ENCODE peak calls at places on chromosomes 4 and X, in four cellular contexts. L is A549, G is GM12878, S is testis. Q is an unnamed sample.

GRCh38 chr4:83830138-83830537 is 294.2 kb downstream of the GPAT3 start:
- DNase-seq in L (no peak), G (no peak), S (no peak), Q (no peak)

GRCh38 chr4:17324431-17324830 is 187.5 kb downstream of the QDPR start:
- DNase-seq in L (no peak), G (no peak), S (peak), Q (no peak)

GRCh38 chr4:153409412-153409811 is 56.7 kb upstream of the TMEM131L start:
- DNase-seq in L (no peak), G (no peak), S (no peak), Q (no peak)

GRCh38 chr4:185552254-185552653 is 16.9 kb upstream of the PDLIM3 start:
- DNase-seq in L (no peak), G (no peak), S (no peak), Q (no peak)

GRCh38 chr4:105022811-105023667 is 123.6 kb upstream of the TET2 start:
- DNase-seq in L (no peak), G (no peak), S (no peak), Q (no peak)

GRCh38 chr4:40699648-40700047 is 50.1 kb upstream of the NSUN7 start:
- DNase-seq in L (no peak), G (no peak), S (no peak), Q (no peak)

GRCh38 chr4:168515222-168516011 is 18.6 kb downstream of the PALLD start:
- DNase-seq in L (no peak), G (no peak), S (no peak), Q (no peak)

GRCh38 chr4:35447474-35447873 is 796.8 kb downstream of the ARAP2 start:
- DNase-seq in L (no peak), G (no peak), S (no peak), Q (no peak)

GRCh38 chr4:20528508-20528907 is 171.8 kb upstream of the PACRGL start:
- DNase-seq in L (no peak), G (no peak), S (no peak), Q (no peak)

GRCh38 chr4:136741468-136741867 is 790.8 kb downstream of the PCDH18 start:
- DNase-seq in L (no peak), G (no peak), S (no peak), Q (no peak)

GRCh38 chrX:107676559-107677378 is 48.5 kb downstream of the PRPS1 start:
- DNase-seq in L (peak), G (no peak), S (peak), Q (peak)

GRCh38 chr4:38382492-38382891 is 281.5 kb upstream of the KLF3 start:
- DNase-seq in L (no peak), G (no peak), S (no peak), Q (no peak)

DNA sequence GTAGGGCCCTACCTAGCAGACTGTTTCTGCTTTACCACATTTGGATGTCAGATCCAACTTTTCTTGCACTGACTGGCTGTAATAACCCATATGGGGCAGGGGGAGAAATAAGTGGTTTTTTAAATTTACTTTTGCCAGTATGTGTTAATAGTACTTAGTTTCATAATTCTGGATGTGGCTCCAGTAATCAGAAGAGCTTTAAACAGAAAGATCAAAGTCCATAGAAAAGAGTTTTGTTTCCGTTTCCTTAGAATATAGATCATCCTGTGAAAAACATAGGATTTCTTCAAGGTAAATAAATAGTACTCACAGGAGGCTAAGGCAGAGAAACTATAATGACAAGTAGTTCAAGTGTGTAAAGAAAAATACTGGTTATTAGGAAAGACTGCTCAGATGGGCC is 85.6 kb downstream of the SLC39A8 start:
- DNase-seq in L (no peak), G (no peak), S (no peak), Q (no peak)
- TF ChIP-seq CTCF in L (no peak), G (no peak), S (no peak), Q (no peak)

GRCh38 chrX:11111038-11111851 is at the start of gene HCCS:
- DNase-seq in L (peak), G (peak), S (peak), Q (peak)
- TF ChIP-seq POLR2A in L (peak), G (peak), S (no peak), Q (peak)

GRCh38 chr4:139886798-139887197 is 221.2 kb downstream of the MGST2 start:
- DNase-seq in L (no peak), G (no peak), S (no peak), Q (no peak)
- H3K4me3 ChIP-seq in L (no peak), G (no peak), S (peak), Q (no peak)

GRCh38 chrX:9312922-9313867 is 151.7 kb upstream of the TBL1X start:
- DNase-seq in L (peak), G (no peak), S (peak), Q (peak)
- TF ChIP-seq CTCF in L (peak), G (peak), S (peak), Q (no peak)

GRCh38 chr4:145763399-145763798 is 83.5 kb downstream of the C4orf51 start:
- DNase-seq in L (no peak), G (no peak), S (no peak), Q (no peak)

GRCh38 chr4:145756244-145756643 is 76.3 kb downstream of the C4orf51 start:
- DNase-seq in L (no peak), G (no peak), S (no peak), Q (no peak)

GRCh38 chr4:145760961-145761929 is 81.3 kb downstream of the C4orf51 start:
- DNase-seq in L (no peak), G (no peak), S (no peak), Q (no peak)

GRCh38 chr4:145762719-145763118 is 82.8 kb downstream of the C4orf51 start:
- DNase-seq in L (no peak), G (no peak), S (no peak), Q (no peak)

GRCh38 chr4:145760176-145760575 is 80.2 kb downstream of the C4orf51 start:
- DNase-seq in L (no peak), G (no peak), S (no peak), Q (no peak)
- TF ChIP-seq POLR2A in L (no peak), G (no peak), S (no peak), Q (no peak)

Q was measured in lower leg skin.